ENCODE peak calls at places on chromosomes 4 and X, in four cellular contexts. One of them, this sample, is unnamed.
A peak's percentile ranks its signal among the peaks of the same experiment; 100 is the strongest.

GRCh38 chrX:98350940-98351339 is 1467.2 kb downstream of the RPA4 start:
- DNase-seq in brain microvascular endothelial cell: no peak
- DNase-seq in DND-41: no peak
- DNase-seq in fibroblast of villous mesenchyme: no peak
- DNase-seq in this sample: no peak

GRCh38 chr4:89558147-89558546 is 250.5 kb upstream of the GPRIN3 start:
- DNase-seq in brain microvascular endothelial cell: no peak
- DNase-seq in DND-41: no peak
- DNase-seq in fibroblast of villous mesenchyme: no peak
- DNase-seq in this sample: no peak

GRCh38 chrX:132226169-132226568 is 6.9 kb upstream of the RAP2C start:
- DNase-seq in brain microvascular endothelial cell: no peak
- DNase-seq in DND-41: no peak
- DNase-seq in fibroblast of villous mesenchyme: peak; percentile 36
- DNase-seq in this sample: no peak

GRCh38 chr4:38856524-38857337 is at the start of gene TLR6:
- DNase-seq in brain microvascular endothelial cell: peak; percentile 72
- DNase-seq in DND-41: peak; percentile 72
- DNase-seq in fibroblast of villous mesenchyme: peak; percentile 67
- DNase-seq in this sample: no peak

GRCh38 chr4:79364048-79364447 is 38.2 kb upstream of the NAA11 start:
- DNase-seq in brain microvascular endothelial cell: no peak
- DNase-seq in DND-41: no peak
- DNase-seq in fibroblast of villous mesenchyme: no peak
- DNase-seq in this sample: no peak

GRCh38 chr4:150328496-150328895 is 250.3 kb downstream of the DCLK2 start:
- DNase-seq in brain microvascular endothelial cell: no peak
- DNase-seq in DND-41: no peak
- DNase-seq in fibroblast of villous mesenchyme: no peak
- DNase-seq in this sample: no peak

GRCh38 chr4:99062120-99062519 is 26.5 kb downstream of the ADH5 start:
- DNase-seq in brain microvascular endothelial cell: no peak
- DNase-seq in DND-41: no peak
- DNase-seq in fibroblast of villous mesenchyme: peak; percentile 65
- DNase-seq in this sample: no peak

GRCh38 chr4:139085141-139085540 is 69.6 kb downstream of the NOCT start:
- DNase-seq in brain microvascular endothelial cell: no peak
- DNase-seq in DND-41: no peak
- DNase-seq in fibroblast of villous mesenchyme: peak; percentile 30
- DNase-seq in this sample: no peak

GRCh38 chr4:104964387-104965175 is 182.1 kb upstream of the TET2 start:
- DNase-seq in brain microvascular endothelial cell: no peak
- DNase-seq in DND-41: no peak
- DNase-seq in fibroblast of villous mesenchyme: no peak
- DNase-seq in this sample: no peak

GRCh38 chrX:9902651-9903050 is 64.5 kb upstream of the CLDN34 start:
- DNase-seq in brain microvascular endothelial cell: no peak
- DNase-seq in DND-41: no peak
- DNase-seq in fibroblast of villous mesenchyme: no peak
- DNase-seq in this sample: no peak

GRCh38 chr4:48180234-48180633 is 46.2 kb upstream of the TXK start:
- DNase-seq in brain microvascular endothelial cell: no peak
- DNase-seq in DND-41: no peak
- DNase-seq in fibroblast of villous mesenchyme: no peak
- DNase-seq in this sample: no peak

GRCh38 chrX:23332101-23332887 is 2.4 kb upstream of the PTCHD1 start:
- DNase-seq in brain microvascular endothelial cell: no peak
- DNase-seq in DND-41: no peak
- DNase-seq in fibroblast of villous mesenchyme: no peak
- DNase-seq in this sample: no peak

GRCh38 chrX:109347618-109348017 is 134.3 kb downstream of the GUCY2F start:
- DNase-seq in brain microvascular endothelial cell: peak; percentile 71
- DNase-seq in DND-41: no peak
- DNase-seq in fibroblast of villous mesenchyme: peak; percentile 51
- DNase-seq in this sample: peak; percentile 31

GRCh38 chr4:1026115-1026514 is 14.7 kb downstream of the FGFRL1 start:
- DNase-seq in brain microvascular endothelial cell: no peak
- DNase-seq in DND-41: no peak
- DNase-seq in fibroblast of villous mesenchyme: no peak
- DNase-seq in this sample: no peak

GRCh38 chr4:125582302-125582701 is 267.5 kb downstream of the FAT4 start:
- DNase-seq in brain microvascular endothelial cell: no peak
- DNase-seq in DND-41: no peak
- DNase-seq in fibroblast of villous mesenchyme: no peak
- DNase-seq in this sample: no peak

GRCh38 chr4:11773798-11774197 is 345.1 kb upstream of the HS3ST1 start:
- DNase-seq in brain microvascular endothelial cell: no peak
- DNase-seq in DND-41: no peak
- DNase-seq in fibroblast of villous mesenchyme: no peak
- DNase-seq in this sample: no peak

GRCh38 chr4:1346781-1347409 is at the start of gene UVSSA:
- DNase-seq in brain microvascular endothelial cell: peak; percentile 99
- DNase-seq in DND-41: peak; percentile 100
- DNase-seq in fibroblast of villous mesenchyme: peak; percentile 100
- DNase-seq in this sample: peak; percentile 99

GRCh38 chrX:133454525-133455323 is 39.4 kb upstream of the GPC4 start:
- DNase-seq in brain microvascular endothelial cell: no peak
- DNase-seq in DND-41: no peak
- DNase-seq in fibroblast of villous mesenchyme: no peak
- DNase-seq in this sample: no peak
- H3K4me3 ChIP-seq in brain microvascular endothelial cell: no peak overlapping the region
- H3K4me3 ChIP-seq in DND-41: no peak overlapping the region
- H3K4me3 ChIP-seq in fibroblast of villous mesenchyme: no peak overlapping the region
- H3K4me3 ChIP-seq in this sample: no peak overlapping the region

DNA sequence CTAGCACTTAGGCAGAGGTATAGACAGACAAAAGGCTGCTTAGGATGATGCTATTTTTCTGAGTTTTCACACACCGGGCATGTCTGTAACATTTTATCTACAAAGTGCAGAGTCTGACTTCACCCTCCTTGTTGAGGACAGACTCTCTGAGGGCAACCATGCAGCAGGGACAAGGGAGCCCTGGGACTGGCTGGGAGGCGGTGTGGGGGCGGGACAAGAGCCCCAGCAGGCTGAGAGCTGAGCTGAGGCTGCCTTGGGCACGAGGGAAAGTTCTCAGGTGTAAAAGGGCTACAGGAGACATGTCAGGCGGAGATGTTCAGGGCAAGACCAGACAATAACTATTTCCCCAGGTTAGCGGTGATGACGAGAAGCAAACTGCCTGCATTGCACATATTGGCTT is 81.6 kb downstream of the GATB start:
- DNase-seq in brain microvascular endothelial cell: no peak
- DNase-seq in DND-41: no peak
- DNase-seq in fibroblast of villous mesenchyme: no peak
- DNase-seq in this sample: no peak
- H3K4me3 ChIP-seq in brain microvascular endothelial cell: no peak overlapping the region
- H3K4me3 ChIP-seq in DND-41: no peak overlapping the region
- H3K4me3 ChIP-seq in fibroblast of villous mesenchyme: no peak overlapping the region
- H3K4me3 ChIP-seq in this sample: no peak overlapping the region

GRCh38 chrX:153829549-153829798 is 870 bp downstream of the PDZD4 start:
- DNase-seq in brain microvascular endothelial cell: no peak
- DNase-seq in DND-41: no peak
- DNase-seq in fibroblast of villous mesenchyme: no peak
- DNase-seq in this sample: no peak
- H3K4me3 ChIP-seq in brain microvascular endothelial cell: no peak overlapping the region
- H3K4me3 ChIP-seq in DND-41: no peak overlapping the region
- H3K4me3 ChIP-seq in fibroblast of villous mesenchyme: no peak overlapping the region
- H3K4me3 ChIP-seq in this sample: peak overlapping the region; percentile 7

DNA sequence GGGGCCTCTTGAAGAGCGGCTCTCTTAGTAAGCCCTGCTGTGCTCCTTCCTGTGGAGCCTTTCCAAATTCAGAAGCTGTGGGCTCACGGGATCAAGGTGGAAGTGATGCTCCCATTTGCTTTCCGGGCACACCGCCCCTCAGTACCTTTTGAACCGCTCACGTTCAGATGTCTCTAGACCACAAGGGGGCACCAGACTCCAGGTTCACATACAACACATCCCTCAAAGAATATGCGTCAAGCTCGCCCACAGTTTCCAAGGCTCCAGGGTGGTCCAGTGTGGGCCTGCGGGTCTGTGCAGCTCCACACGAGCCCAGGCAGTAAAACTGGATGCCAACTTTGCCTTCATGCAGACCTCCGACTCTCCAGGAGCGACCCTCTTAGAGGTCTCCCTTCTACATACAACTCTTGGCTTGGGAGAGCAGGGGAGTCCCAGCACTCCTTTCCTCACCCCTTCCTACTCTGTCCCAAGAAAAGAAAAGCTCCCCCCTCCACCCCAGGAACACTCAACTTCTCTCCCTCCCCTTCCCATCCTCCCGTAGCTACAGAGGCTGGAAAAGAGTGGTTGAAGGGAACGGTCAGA is 11.0 kb downstream of the SUPT20HL1 start:
- DNase-seq in brain microvascular endothelial cell: peak; percentile 40
- DNase-seq in DND-41: peak; percentile 65
- DNase-seq in fibroblast of villous mesenchyme: peak; percentile 56
- DNase-seq in this sample: peak; percentile 49
- H3K4me3 ChIP-seq in brain microvascular endothelial cell: peak overlapping the region; percentile 5
- H3K4me3 ChIP-seq in DND-41: no peak overlapping the region
- H3K4me3 ChIP-seq in fibroblast of villous mesenchyme: no peak overlapping the region
- H3K4me3 ChIP-seq in this sample: peak overlapping the region; percentile 2

This sample was measured in astrocyte of the cerebellum.